ENCODE peak calls at places on chromosomes 16 and 17, in ten cellular contexts. U is HepG2, X is MM.1S, V is testis, I is lung, W is brain microvascular endothelial cell, M is fibroblast of pulmonary artery, N is GM12865, R is glutamatergic neuron, P is body of pancreas. K is an unnamed sample.

GRCh38 chr17:2179615-2180295 is 123.8 kb downstream of the SMG6 start:
- DNase-seq in U (no peak), X (no peak), V (peak; percentile 87), I (peak; percentile 77), W (peak; percentile 97), M (peak; percentile 98), N (no peak), R (no peak), P (peak; percentile 83), K (peak; percentile 49)

GRCh38 chr17:29579866-29580771 is 9.3 kb downstream of the GIT1 start:
- DNase-seq in U (peak; percentile 64), X (peak; percentile 91), V (peak; percentile 87), I (peak; percentile 84), W (peak; percentile 67), M (peak; percentile 83), N (peak; percentile 91), R (peak; percentile 87), P (peak; percentile 86), K (peak; percentile 76)

GRCh38 chr16:75000481-75001081 is 1.8 kb downstream of the ZNRF1 start:
- DNase-seq in U (no peak), X (no peak), V (peak; percentile 40), I (no peak), W (no peak), M (peak; percentile 24), N (no peak), R (peak; percentile 34), P (no peak), K (no peak)

GRCh38 chr16:49366669-49367068 is 6.9 kb upstream of the C16orf78 start:
- DNase-seq in U (no peak), X (peak; percentile 12), V (no peak), I (no peak), W (no peak), M (no peak), N (peak; percentile 59), R (no peak), P (no peak), K (no peak)

GRCh38 chr17:27529230-27529796 is 73.1 kb downstream of the KSR1 start:
- DNase-seq in U (no peak), X (no peak), V (no peak), I (peak; percentile 46), W (no peak), M (peak; percentile 72), N (no peak), R (no peak), P (peak; percentile 71), K (no peak)

GRCh38 chr17:74682442-74683190 is 30.1 kb downstream of the CD300LF start:
- DNase-seq in U (no peak), X (no peak), V (no peak), I (no peak), W (no peak), M (no peak), N (no peak), R (no peak), P (no peak), K (no peak)

GRCh38 chr17:73480740-73481139 is 163.5 kb downstream of the SDK2 start:
- DNase-seq in U (no peak), X (no peak), V (no peak), I (no peak), W (peak; percentile 3), M (no peak), N (no peak), R (no peak), P (no peak), K (no peak)

GRCh38 chr16:11462861-11463260 is 117.6 kb downstream of the RMI2 start:
- DNase-seq in U (no peak), X (no peak), V (no peak), I (no peak), W (no peak), M (no peak), N (no peak), R (no peak), P (no peak), K (no peak)

GRCh38 chr17:22463110-22463850 is 771.0 kb downstream of the KCNJ18 start:
- DNase-seq in U (no peak), X (no peak), V (no peak), I (no peak), W (no peak), M (no peak), N (no peak), R (no peak), P (no peak), K (no peak)

GRCh38 chr17:6166492-6167179 is 96.5 kb downstream of the WSCD1 start:
- DNase-seq in U (no peak), X (peak; percentile 98), V (no peak), I (no peak), W (no peak), M (no peak), N (peak; percentile 63), R (no peak), P (no peak), K (no peak)

GRCh38 chr17:50926523-50926922 is 60.4 kb upstream of the TOB1 start:
- DNase-seq in U (no peak), X (no peak), V (no peak), I (no peak), W (no peak), M (no peak), N (no peak), R (no peak), P (no peak), K (no peak)

GRCh38 chr16:50804290-50804907 is 62.5 kb downstream of the CYLD start:
- DNase-seq in U (peak; percentile 82), X (no peak), V (no peak), I (no peak), W (no peak), M (no peak), N (no peak), R (no peak), P (no peak), K (no peak)

GRCh38 chr16:19304670-19305240 is 19.2 kb downstream of the CLEC19A start:
- DNase-seq in U (no peak), X (no peak), V (no peak), I (no peak), W (no peak), M (no peak), N (no peak), R (no peak), P (no peak), K (no peak)

GRCh38 chr17:49955157-49955556 is 13.8 kb upstream of the DLX4 start:
- DNase-seq in U (no peak), X (no peak), V (no peak), I (no peak), W (no peak), M (no peak), N (no peak), R (no peak), P (no peak), K (no peak)

GRCh38 chr17:10754861-10755591 is 25.2 kb upstream of the TMEM220 start:
- DNase-seq in U (no peak), X (no peak), V (no peak), I (no peak), W (no peak), M (no peak), N (no peak), R (no peak), P (no peak), K (no peak)

GRCh38 chr16:73265124-73265838 is 217.4 kb upstream of the ZFHX3 start:
- DNase-seq in U (no peak), X (no peak), V (no peak), I (no peak), W (no peak), M (no peak), N (no peak), R (no peak), P (peak; percentile 35), K (no peak)

GRCh38 chr17:18183334-18184142 is at the start of gene ALKBH5:
- DNase-seq in U (peak; percentile 99), X (peak; percentile 100), V (peak; percentile 99), I (peak; percentile 97), W (peak; percentile 100), M (peak; percentile 100), N (peak; percentile 100), R (peak; percentile 94), P (peak; percentile 98), K (peak; percentile 100)
- TF ChIP-seq CTCF in U (peak; percentile 70), X (peak; percentile 10), V (peak; percentile 31), I (no peak), W (peak; percentile 63), M (peak; percentile 9), N (peak; percentile 40), R (peak; percentile 45), P (no peak), K (peak; percentile 78)

DNA sequence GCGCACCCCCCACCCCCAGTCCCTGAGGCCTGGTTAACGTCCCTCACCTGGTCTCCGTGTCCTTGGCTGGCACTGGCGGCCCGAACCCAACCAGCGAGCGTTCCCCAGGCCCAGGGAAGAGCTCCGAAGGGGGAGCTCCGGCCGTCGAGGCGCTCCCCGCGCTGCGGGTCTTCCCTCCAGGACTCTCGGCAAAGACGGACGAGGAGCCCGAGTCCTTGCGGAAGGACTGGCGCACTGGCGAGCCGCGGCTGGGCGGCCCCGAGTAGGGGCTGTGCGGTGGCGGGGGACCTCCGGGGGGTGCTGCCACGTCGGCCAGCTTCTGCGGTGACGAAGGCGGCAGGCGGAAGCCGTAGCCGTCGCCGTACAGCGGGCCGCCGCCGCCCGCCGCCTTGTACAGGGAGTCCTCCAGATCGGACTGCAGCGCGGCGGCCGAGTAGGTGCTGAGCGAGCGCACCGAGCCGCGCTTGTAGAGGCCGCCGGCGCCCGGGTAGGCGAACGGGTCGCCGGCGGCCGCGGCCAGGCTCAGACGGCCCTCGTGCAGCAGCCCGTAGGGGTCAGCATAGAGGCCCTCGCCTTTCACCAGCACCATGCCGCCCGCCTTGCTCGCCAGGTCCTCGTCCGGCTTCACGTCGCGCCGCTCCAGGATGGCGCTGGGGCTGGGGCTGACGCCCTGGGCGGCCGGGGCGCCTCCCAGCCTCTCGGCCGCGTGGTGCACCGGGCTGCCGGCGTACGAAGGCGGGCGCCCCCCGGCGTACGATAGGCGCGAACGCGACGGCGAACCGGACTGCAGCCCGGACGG is 44.1 kb downstream of the SRCIN1 start:
- DNase-seq in U (no peak), X (no peak), V (no peak), I (no peak), W (no peak), M (no peak), N (no peak), R (peak; percentile 71), P (no peak), K (no peak)
- TF ChIP-seq CTCF in U (no peak), X (no peak), V (no peak), I (no peak), W (no peak), M (no peak), N (no peak), R (no peak), P (no peak), K (no peak)

GRCh38 chr17:16463341-16464000 is 28.5 kb downstream of the LRRC75A start:
- DNase-seq in U (no peak), X (no peak), V (peak; percentile 83), I (no peak), W (no peak), M (peak; percentile 45), N (no peak), R (peak; percentile 74), P (peak; percentile 82), K (peak; percentile 63)
- TF ChIP-seq CTCF in U (no peak), X (no peak), V (no peak), I (no peak), W (peak; percentile 45), M (peak; percentile 17), N (no peak), R (peak; percentile 24), P (peak; percentile 54), K (peak; percentile 66)

DNA sequence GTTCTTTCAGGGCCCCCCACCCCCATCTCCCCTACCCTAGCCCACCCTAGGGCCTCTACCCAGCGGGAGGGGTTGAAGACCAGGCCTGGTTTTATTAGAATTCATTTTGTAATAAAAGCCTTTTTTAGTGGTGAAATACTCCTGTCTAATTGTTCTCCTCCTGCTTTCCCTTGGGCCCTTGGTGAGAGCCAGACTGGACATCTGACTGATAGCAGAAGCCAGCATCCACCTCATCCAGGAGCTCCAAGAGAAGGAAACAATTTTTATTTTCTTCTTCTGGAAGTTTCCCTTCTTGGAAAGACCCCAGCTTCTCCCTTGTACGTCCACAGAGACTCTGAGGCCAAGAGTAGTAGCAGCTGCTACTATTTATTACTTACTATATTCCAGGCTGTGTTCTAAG is 4.1 kb upstream of the PHKG2 start:
- DNase-seq in U (no peak), X (no peak), V (peak; percentile 51), I (no peak), W (no peak), M (no peak), N (no peak), R (no peak), P (no peak), K (no peak)
- TF ChIP-seq CTCF in U (no peak), X (no peak), V (no peak), I (no peak), W (no peak), M (no peak), N (no peak), R (no peak), P (no peak), K (no peak)

K was measured in HFFc6.